ENCODE peak calls at places on chromosomes 3 and 15, in eight cellular contexts. F is mammary epithelial cell; O is NCI-H1694; C is WERI-Rb-1; P is ureter; H is stimulated activated CD4-positive, alpha-beta T cell treated with anti-CD3 and anti-CD28 coated beads, Interleukin-2, amount 100 ng/mL, for 48 hours; T is RWPE1; Z is endothelial cell. K is an unnamed sample.

GRCh38 chr3:177672252-177672911 is 475.1 kb upstream of the TBL1XR1 start:
- DNase-seq in Z (no peak), P (no peak), T (no peak), C (no peak), F (no peak), O (no peak), H (no peak), K (no peak)

GRCh38 chr3:111763968-111764367 is 95.1 kb upstream of the PHLDB2 start:
- DNase-seq in O (no peak), H (no peak), Z (no peak), T (no peak), C (no peak), P (no peak), F (no peak), K (no peak)

GRCh38 chr15:40293905-40294895 is 11.3 kb upstream of the ANKRD63 start:
- DNase-seq in T (no peak), P (no peak), C (no peak), O (no peak), F (no peak), H (no peak), Z (no peak), K (no peak)

GRCh38 chr3:186025161-186025560 is 83.7 kb downstream of the ETV5 start:
- DNase-seq in H (peak), O (no peak), C (no peak), T (no peak), P (no peak), Z (no peak), F (no peak), K (no peak)

GRCh38 chr3:192514754-192515660 is 212.3 kb downstream of the FGF12 start:
- DNase-seq in Z (peak), H (no peak), P (peak), F (no peak), C (peak), O (no peak), T (no peak), K (no peak)

GRCh38 chr3:123104550-123104949 is 37.7 kb downstream of the PDIA5 start:
- DNase-seq in O (no peak), Z (no peak), C (no peak), H (no peak), T (peak), F (peak), P (no peak), K (peak)

GRCh38 chr15:68335251-68335650 is 57.7 kb downstream of the FEM1B start:
- DNase-seq in C (no peak), O (peak), Z (no peak), H (no peak), F (peak), T (peak), P (no peak), K (peak)

GRCh38 chr3:188442430-188442829 is 288.5 kb downstream of the LPP start:
- DNase-seq in Z (no peak), O (no peak), H (no peak), C (no peak), P (no peak), T (no peak), F (no peak), K (no peak)

GRCh38 chr3:67526246-67526645 is 128.2 kb downstream of the SUCLG2 start:
- DNase-seq in F (peak), C (no peak), Z (no peak), O (no peak), T (peak), H (no peak), P (no peak), K (peak)

GRCh38 chr3:159669753-159670152 is 318.9 kb upstream of the IL12A start:
- DNase-seq in H (no peak), Z (no peak), F (no peak), O (no peak), C (no peak), T (no peak), P (no peak), K (no peak)

GRCh38 chr3:194986208-194987043 is 284.5 kb downstream of the XXYLT1 start:
- DNase-seq in F (peak), Z (no peak), T (peak), O (no peak), H (no peak), P (no peak), C (no peak), K (no peak)

K was measured in HS-27A.